ENCODE peak calls at places on chromosomes 16 and 17, in nine cellular contexts. One of them, this sample, is unnamed. For H3K4me1 and H3K9me3, the result is how much of the 10 kb centered on the place peaks cover.

GRCh38 chr17:45291170-45291805 is 25.5 kb downstream of the MAP3K14 start:
- DNase-seq in thyroid gland: peak
- DNase-seq in tibial artery: peak
- DNase-seq in H9: no peak
- DNase-seq in PC-3: no peak
- DNase-seq in mammary epithelial cell: no peak
- DNase-seq in IMR-90: no peak
- DNase-seq in ovary: no peak
- DNase-seq in neural progenitor cell: no peak
- DNase-seq in this sample: no peak

GRCh38 chr17:78140169-78141051 is 5.8 kb upstream of the C17orf99 start:
- DNase-seq in H9: peak
- DNase-seq in neural progenitor cell: peak
- DNase-seq in thyroid gland: peak
- DNase-seq in PC-3: peak
- DNase-seq in mammary epithelial cell: peak
- DNase-seq in ovary: peak
- DNase-seq in tibial artery: peak
- DNase-seq in IMR-90: peak
- DNase-seq in this sample: peak

GRCh38 chr17:62804822-62805221 is 3.3 kb downstream of the MARCHF10 start:
- DNase-seq in thyroid gland: no peak
- DNase-seq in neural progenitor cell: no peak
- DNase-seq in tibial artery: no peak
- DNase-seq in PC-3: no peak
- DNase-seq in IMR-90: peak
- DNase-seq in H9: no peak
- DNase-seq in ovary: no peak
- DNase-seq in mammary epithelial cell: peak
- DNase-seq in this sample: no peak

GRCh38 chr17:77191266-77191665 is 50.5 kb downstream of the SEC14L1 start:
- DNase-seq in PC-3: no peak
- DNase-seq in IMR-90: no peak
- DNase-seq in thyroid gland: no peak
- DNase-seq in ovary: no peak
- DNase-seq in H9: no peak
- DNase-seq in neural progenitor cell: no peak
- DNase-seq in tibial artery: no peak
- DNase-seq in mammary epithelial cell: no peak
- DNase-seq in this sample: no peak

GRCh38 chr17:50035930-50036329 is 20.0 kb upstream of the ITGA3 start:
- DNase-seq in PC-3: no peak
- DNase-seq in thyroid gland: no peak
- DNase-seq in tibial artery: no peak
- DNase-seq in IMR-90: no peak
- DNase-seq in neural progenitor cell: no peak
- DNase-seq in mammary epithelial cell: no peak
- DNase-seq in H9: no peak
- DNase-seq in ovary: no peak
- DNase-seq in this sample: no peak

GRCh38 chr17:50469671-50470305 is 1.1 kb upstream of the CHAD start:
- DNase-seq in tibial artery: no peak
- DNase-seq in neural progenitor cell: no peak
- DNase-seq in mammary epithelial cell: no peak
- DNase-seq in H9: no peak
- DNase-seq in ovary: no peak
- DNase-seq in PC-3: no peak
- DNase-seq in thyroid gland: no peak
- DNase-seq in IMR-90: no peak
- DNase-seq in this sample: no peak

GRCh38 chr17:17928422-17929386 is 43.5 kb downstream of the TOM1L2 start:
- DNase-seq in H9: no peak
- DNase-seq in PC-3: no peak
- DNase-seq in IMR-90: no peak
- DNase-seq in neural progenitor cell: no peak
- DNase-seq in thyroid gland: peak
- DNase-seq in mammary epithelial cell: no peak
- DNase-seq in ovary: no peak
- DNase-seq in tibial artery: no peak
- DNase-seq in this sample: no peak

GRCh38 chr16:69469807-69470561 is 45.6 kb downstream of the CYB5B start:
- DNase-seq in ovary: no peak
- DNase-seq in mammary epithelial cell: no peak
- DNase-seq in IMR-90: no peak
- DNase-seq in PC-3: no peak
- DNase-seq in thyroid gland: no peak
- DNase-seq in neural progenitor cell: no peak
- DNase-seq in H9: no peak
- DNase-seq in tibial artery: no peak
- DNase-seq in this sample: no peak

GRCh38 chr17:4533522-4534502 is 21.4 kb downstream of the MYBBP1A start:
- DNase-seq in ovary: peak
- DNase-seq in mammary epithelial cell: no peak
- DNase-seq in IMR-90: no peak
- DNase-seq in thyroid gland: no peak
- DNase-seq in tibial artery: no peak
- DNase-seq in neural progenitor cell: peak
- DNase-seq in H9: no peak
- DNase-seq in PC-3: peak
- DNase-seq in this sample: peak

GRCh38 chr17:69414408-69415274 is at the start of gene MAP2K6:
- DNase-seq in mammary epithelial cell: peak
- DNase-seq in neural progenitor cell: peak
- DNase-seq in H9: peak
- DNase-seq in ovary: peak
- DNase-seq in thyroid gland: peak
- DNase-seq in PC-3: peak
- DNase-seq in IMR-90: peak
- DNase-seq in tibial artery: peak
- DNase-seq in this sample: peak

GRCh38 chr17:66564992-66565465 is 262.6 kb downstream of the PRKCA start:
- DNase-seq in mammary epithelial cell: no peak
- DNase-seq in tibial artery: no peak
- DNase-seq in thyroid gland: no peak
- DNase-seq in ovary: no peak
- DNase-seq in neural progenitor cell: peak
- DNase-seq in PC-3: peak
- DNase-seq in H9: peak
- DNase-seq in IMR-90: peak
- DNase-seq in this sample: no peak

GRCh38 chr16:75315907-75316306 is 64.5 kb upstream of the BCAR1 start:
- DNase-seq in tibial artery: no peak
- DNase-seq in mammary epithelial cell: no peak
- DNase-seq in IMR-90: no peak
- DNase-seq in thyroid gland: no peak
- DNase-seq in PC-3: no peak
- DNase-seq in H9: no peak
- DNase-seq in neural progenitor cell: no peak
- DNase-seq in ovary: no peak
- DNase-seq in this sample: no peak

GRCh38 chr17:31907342-31907975 is 6.0 kb upstream of the UTP6 start:
- DNase-seq in H9: no peak
- DNase-seq in tibial artery: peak
- DNase-seq in IMR-90: peak
- DNase-seq in PC-3: peak
- DNase-seq in mammary epithelial cell: peak
- DNase-seq in neural progenitor cell: no peak
- DNase-seq in ovary: peak
- DNase-seq in thyroid gland: peak
- DNase-seq in this sample: peak

GRCh38 chr17:58447039-58447975 is 30.0 kb upstream of the RNF43 start:
- DNase-seq in mammary epithelial cell: peak
- DNase-seq in PC-3: peak
- DNase-seq in ovary: no peak
- DNase-seq in H9: peak
- DNase-seq in IMR-90: peak
- DNase-seq in thyroid gland: peak
- DNase-seq in neural progenitor cell: peak
- DNase-seq in tibial artery: no peak
- DNase-seq in this sample: peak
- TF ChIP-seq CTCF in mammary epithelial cell: peak
- TF ChIP-seq CTCF in PC-3: peak
- TF ChIP-seq CTCF in ovary: no peak
- TF ChIP-seq CTCF in H9: peak
- TF ChIP-seq CTCF in IMR-90: peak
- TF ChIP-seq CTCF in thyroid gland: peak
- TF ChIP-seq CTCF in neural progenitor cell: peak
- TF ChIP-seq CTCF in tibial artery: peak
- TF ChIP-seq CTCF in this sample: peak

GRCh38 chr16:24984903-24985675 is 30.1 kb downstream of the ARHGAP17 start:
- DNase-seq in thyroid gland: no peak
- DNase-seq in PC-3: no peak
- DNase-seq in IMR-90: no peak
- DNase-seq in mammary epithelial cell: no peak
- DNase-seq in ovary: no peak
- DNase-seq in tibial artery: no peak
- DNase-seq in H9: no peak
- DNase-seq in neural progenitor cell: no peak
- DNase-seq in this sample: no peak

GRCh38 chr16:24984101-24984500 is 31.1 kb downstream of the ARHGAP17 start:
- DNase-seq in mammary epithelial cell: no peak
- DNase-seq in PC-3: no peak
- DNase-seq in H9: no peak
- DNase-seq in thyroid gland: no peak
- DNase-seq in ovary: no peak
- DNase-seq in IMR-90: no peak
- DNase-seq in tibial artery: no peak
- DNase-seq in neural progenitor cell: no peak
- DNase-seq in this sample: no peak

GRCh38 chr16:24980077-24980793 is 34.9 kb downstream of the ARHGAP17 start:
- DNase-seq in thyroid gland: no peak
- DNase-seq in IMR-90: no peak
- DNase-seq in mammary epithelial cell: peak
- DNase-seq in H9: peak
- DNase-seq in neural progenitor cell: no peak
- DNase-seq in ovary: no peak
- DNase-seq in tibial artery: no peak
- DNase-seq in PC-3: peak
- DNase-seq in this sample: peak

GRCh38 chr16:24986512-24987303 is 28.5 kb downstream of the ARHGAP17 start:
- DNase-seq in H9: no peak
- DNase-seq in thyroid gland: no peak
- DNase-seq in neural progenitor cell: no peak
- DNase-seq in PC-3: peak
- DNase-seq in mammary epithelial cell: no peak
- DNase-seq in ovary: no peak
- DNase-seq in IMR-90: peak
- DNase-seq in tibial artery: peak
- DNase-seq in this sample: no peak

GRCh38 chr16:24983521-24983920 is 31.6 kb downstream of the ARHGAP17 start:
- DNase-seq in H9: no peak
- DNase-seq in PC-3: no peak
- DNase-seq in IMR-90: no peak
- DNase-seq in tibial artery: no peak
- DNase-seq in mammary epithelial cell: no peak
- DNase-seq in neural progenitor cell: no peak
- DNase-seq in ovary: no peak
- DNase-seq in thyroid gland: no peak
- DNase-seq in this sample: no peak
- H3K4me1 ChIP-seq in H9: under half
- H3K4me1 ChIP-seq in PC-3: under half
- H3K4me1 ChIP-seq in IMR-90: under half
- H3K4me1 ChIP-seq in tibial artery: half or more
- H3K4me1 ChIP-seq in mammary epithelial cell: under half
- H3K4me1 ChIP-seq in neural progenitor cell: under half
- H3K4me1 ChIP-seq in ovary: under half
- H3K4me1 ChIP-seq in thyroid gland: half or more
- H3K4me1 ChIP-seq in this sample: half or more

DNA sequence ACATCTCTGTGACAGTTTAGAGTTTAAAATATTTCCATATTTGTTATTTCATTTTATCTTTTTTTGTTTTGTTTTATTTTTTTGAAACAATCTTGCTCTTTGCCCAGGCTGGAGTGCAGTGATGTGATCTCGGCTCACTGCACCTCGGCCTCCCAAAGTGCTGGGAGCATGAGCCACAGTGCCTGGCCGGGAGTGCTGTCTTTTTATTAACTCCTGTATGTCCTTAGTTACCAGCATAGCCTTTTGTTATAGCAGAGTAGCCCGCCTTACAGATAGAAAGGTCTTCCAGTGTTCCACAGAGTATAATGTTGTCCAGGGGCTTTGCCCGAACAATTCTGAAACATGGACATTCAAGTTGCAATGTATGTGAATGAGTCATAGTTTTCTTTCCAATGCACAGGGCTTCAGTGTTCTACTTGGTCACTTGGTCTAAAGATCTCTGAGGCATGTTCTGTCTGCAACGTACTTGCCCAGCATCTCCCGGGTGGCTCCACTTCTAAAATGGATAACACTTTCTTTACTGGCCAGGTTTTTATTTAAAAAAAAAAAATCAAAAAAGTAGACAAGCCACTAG is 125.6 kb downstream of the KCNJ18 start:
- DNase-seq in IMR-90: no peak
- DNase-seq in ovary: no peak
- DNase-seq in mammary epithelial cell: no peak
- DNase-seq in neural progenitor cell: no peak
- DNase-seq in PC-3: no peak
- DNase-seq in tibial artery: no peak
- DNase-seq in H9: no peak
- DNase-seq in thyroid gland: no peak
- DNase-seq in this sample: no peak
- H3K9me3 ChIP-seq in IMR-90: under half
- H3K9me3 ChIP-seq in ovary: under half
- H3K9me3 ChIP-seq in mammary epithelial cell: under half
- H3K9me3 ChIP-seq in neural progenitor cell: half or more
- H3K9me3 ChIP-seq in PC-3: under half
- H3K9me3 ChIP-seq in tibial artery: under half
- H3K9me3 ChIP-seq in H9: half or more
- H3K9me3 ChIP-seq in thyroid gland: under half
- H3K9me3 ChIP-seq in this sample: under half

GRCh38 chr17:75773808-75774470 is 8.9 kb upstream of the GALK1 start:
- DNase-seq in ovary: peak
- DNase-seq in PC-3: no peak
- DNase-seq in H9: peak
- DNase-seq in thyroid gland: no peak
- DNase-seq in mammary epithelial cell: no peak
- DNase-seq in tibial artery: no peak
- DNase-seq in IMR-90: no peak
- DNase-seq in neural progenitor cell: no peak
- DNase-seq in this sample: peak
- TF ChIP-seq CTCF in ovary: no peak
- TF ChIP-seq CTCF in PC-3: peak
- TF ChIP-seq CTCF in H9: peak
- TF ChIP-seq CTCF in thyroid gland: no peak
- TF ChIP-seq CTCF in mammary epithelial cell: peak
- TF ChIP-seq CTCF in tibial artery: no peak
- TF ChIP-seq CTCF in IMR-90: no peak
- TF ChIP-seq CTCF in neural progenitor cell: peak
- TF ChIP-seq CTCF in this sample: no peak

DNA sequence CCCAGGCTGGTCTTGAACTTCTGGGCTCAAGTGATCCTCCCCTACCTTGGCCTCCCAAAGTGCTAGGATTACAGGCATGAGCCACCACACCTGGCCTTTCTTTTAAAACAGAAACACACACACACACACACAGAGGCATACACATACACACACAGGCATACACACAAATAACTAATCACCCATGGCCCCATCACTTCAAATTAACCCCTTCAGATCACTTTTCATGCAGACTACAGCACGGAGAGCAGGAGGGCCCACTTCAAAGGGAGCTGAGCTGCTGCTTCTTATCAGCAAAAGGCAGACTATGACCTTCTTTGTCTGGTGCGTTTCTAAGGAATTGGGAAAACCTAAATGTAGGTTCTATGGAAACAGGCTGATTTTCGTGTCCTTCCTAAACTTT is 1.9 kb downstream of the CLCN7 start:
- DNase-seq in neural progenitor cell: no peak
- DNase-seq in H9: no peak
- DNase-seq in mammary epithelial cell: no peak
- DNase-seq in ovary: no peak
- DNase-seq in IMR-90: no peak
- DNase-seq in tibial artery: no peak
- DNase-seq in PC-3: no peak
- DNase-seq in thyroid gland: no peak
- DNase-seq in this sample: no peak
- H3K4me1 ChIP-seq in neural progenitor cell: under half
- H3K4me1 ChIP-seq in H9: under half
- H3K4me1 ChIP-seq in mammary epithelial cell: under half
- H3K4me1 ChIP-seq in ovary: under half
- H3K4me1 ChIP-seq in IMR-90: under half
- H3K4me1 ChIP-seq in tibial artery: under half
- H3K4me1 ChIP-seq in PC-3: under half
- H3K4me1 ChIP-seq in thyroid gland: under half
- H3K4me1 ChIP-seq in this sample: under half

This sample was measured in psoas muscle.